ENCODE peak calls at places on chromosomes 12 and 14, in six cellular contexts. P is testis, G is neural progenitor cell, K is right lobe of liver, B is aorta, Y is IMR-90. E is an unnamed sample. For H3K4me1, the result is how much of the 10 kb centered on the place peaks cover.

GRCh38 chr14:68564236-68564825 is 228.5 kb downstream of the ZFP36L1 start:
- DNase-seq in Y (no peak), B (no peak), G (peak), P (no peak), K (no peak), E (no peak)

GRCh38 chr12:112321277-112321676 is 61.0 kb downstream of the HECTD4 start:
- DNase-seq in Y (no peak), G (no peak), K (no peak), B (no peak), P (no peak), E (no peak)

GRCh38 chr12:120224304-120225199 is 23.6 kb upstream of the RPLP0 start:
- DNase-seq in P (peak), G (no peak), K (no peak), B (peak), Y (no peak), E (peak)

GRCh38 chr12:56836317-56836716 is 73.2 kb downstream of the HSD17B6 start:
- DNase-seq in P (no peak), B (no peak), Y (no peak), K (no peak), G (no peak), E (peak)

GRCh38 chr14:69268763-69269162 is 8.8 kb downstream of the GALNT16 start:
- DNase-seq in P (no peak), K (no peak), G (no peak), Y (peak), B (no peak), E (no peak)

GRCh38 chr12:41234672-41235071 is 46.6 kb downstream of the PDZRN4 start:
- DNase-seq in G (no peak), B (no peak), K (no peak), P (no peak), Y (no peak), E (no peak)

GRCh38 chr12:25960176-25960575 is 1.7 kb downstream of the RASSF8 start:
- DNase-seq in Y (peak), B (no peak), G (peak), K (no peak), P (peak), E (peak)

GRCh38 chr12:86249856-86250255 is 6.3 kb downstream of the MGAT4C start:
- DNase-seq in Y (peak), P (no peak), K (no peak), B (no peak), G (no peak), E (no peak)

GRCh38 chr12:104353012-104353981 is 49.8 kb downstream of the EID3 start:
- DNase-seq in Y (no peak), K (no peak), G (no peak), P (no peak), B (no peak), E (no peak)

GRCh38 chr12:64311877-64312276 is 78.7 kb downstream of the C12orf56 start:
- DNase-seq in Y (no peak), G (no peak), B (no peak), K (no peak), P (no peak), E (no peak)

GRCh38 chr14:104549536-104550339 is 29.8 kb upstream of the C14orf180 start:
- DNase-seq in G (no peak), P (no peak), B (no peak), K (no peak), Y (no peak), E (no peak)

GRCh38 chr12:3261782-3262359 is 184.7 kb downstream of the TSPAN9 start:
- DNase-seq in Y (peak), B (no peak), G (no peak), P (no peak), K (peak), E (no peak)

GRCh38 chr12:42759622-42760273 is 170.2 kb upstream of the PRICKLE1 start:
- DNase-seq in B (peak), Y (peak), G (no peak), K (no peak), P (peak), E (peak)

GRCh38 chr14:67557118-67557517 is 24.0 kb downstream of the PLEKHH1 start:
- DNase-seq in G (no peak), P (no peak), K (no peak), Y (peak), B (no peak), E (no peak)

GRCh38 chr14:54472291-54472690 is 16.5 kb downstream of the GMFB start:
- DNase-seq in Y (no peak), P (no peak), K (no peak), B (no peak), G (peak), E (no peak)

GRCh38 chr12:2052861-2053674 is at the start of gene CACNA1C:
- DNase-seq in G (peak), K (peak), Y (peak), P (peak), B (peak), E (peak)

GRCh38 chr14:61564623-61565091 is 130.7 kb upstream of the HIF1A start:
- DNase-seq in K (no peak), B (no peak), Y (peak), G (no peak), P (no peak), E (no peak)

GRCh38 chr12:59834659-59835474 is 239.0 kb downstream of the SLC16A7 start:
- DNase-seq in G (peak), P (no peak), K (no peak), B (no peak), Y (peak), E (no peak)

GRCh38 chr12:126040307-126040706 is 975.1 kb downstream of the AACS start:
- DNase-seq in G (no peak), P (no peak), B (no peak), Y (no peak), K (no peak), E (no peak)

GRCh38 chr12:64451687-64452558 is at the start of gene TBK1:
- DNase-seq in G (peak), B (peak), Y (peak), K (peak), P (peak), E (peak)

GRCh38 chr12:68844788-68845695 is 37.1 kb downstream of the MDM2 start:
- DNase-seq in B (no peak), G (no peak), K (no peak), P (no peak), Y (no peak), E (no peak)

GRCh38 chr12:32047846-32048245 is 58.8 kb upstream of the BICD1 start:
- DNase-seq in Y (no peak), B (no peak), P (no peak), K (no peak), G (no peak), E (no peak)

GRCh38 chr12:5599378-5599777 is 167.5 kb downstream of the NTF3 start:
- DNase-seq in P (no peak), Y (no peak), G (no peak), B (no peak), K (no peak), E (no peak)

GRCh38 chr14:91205449-91205848 is 39.1 kb downstream of the GPR68 start:
- DNase-seq in K (no peak), B (no peak), Y (no peak), G (no peak), P (no peak), E (no peak)

GRCh38 chr12:44286336-44286735 is 450.5 kb downstream of the TMEM117 start:
- DNase-seq in K (no peak), P (no peak), G (no peak), B (no peak), Y (peak), E (no peak)

GRCh38 chr14:33788116-33788515 is 162.8 kb downstream of the EGLN3 start:
- DNase-seq in P (no peak), G (peak), B (no peak), Y (no peak), K (no peak), E (no peak)

GRCh38 chr12:94089891-94090290 is 58.5 kb upstream of the PLXNC1 start:
- DNase-seq in K (no peak), B (no peak), Y (peak), P (no peak), G (no peak), E (no peak)

GRCh38 chr14:61654026-61654425 is 41.3 kb upstream of the HIF1A start:
- DNase-seq in K (no peak), Y (no peak), G (no peak), B (no peak), P (no peak), E (no peak)

GRCh38 chr12:106896603-106897002 is 59.1 kb upstream of the TMEM263 start:
- DNase-seq in P (no peak), G (no peak), Y (no peak), K (no peak), B (no peak), E (no peak)

GRCh38 chr12:124812972-124813371 is 50.7 kb downstream of the SCARB1 start:
- DNase-seq in P (no peak), B (no peak), K (no peak), G (no peak), Y (no peak), E (no peak)

GRCh38 chr14:89160437-89160836 is 256.6 kb downstream of the FOXN3 start:
- DNase-seq in G (no peak), Y (no peak), B (no peak), P (no peak), K (no peak), E (no peak)
- H3K4me1 ChIP-seq in G (under half), Y (under half), B (under half), P (under half), K (under half), E (under half)

GRCh38 chr12:12518464-12518845 is 44.2 kb downstream of the DUSP16 start:
- DNase-seq in G (no peak), Y (no peak), K (no peak), B (no peak), P (no peak), E (no peak)

GRCh38 chr12:12520278-12520677 is 42.4 kb downstream of the DUSP16 start:
- DNase-seq in K (no peak), B (no peak), G (no peak), Y (no peak), P (no peak), E (no peak)

GRCh38 chr12:12519599-12519998 is 43.1 kb downstream of the DUSP16 start:
- DNase-seq in G (no peak), K (no peak), Y (no peak), P (no peak), B (no peak), E (no peak)

GRCh38 chr12:12521044-12521485 is 41.6 kb downstream of the DUSP16 start:
- DNase-seq in B (no peak), G (peak), Y (no peak), P (no peak), K (no peak), E (no peak)

GRCh38 chr12:12518919-12519318 is 43.7 kb downstream of the DUSP16 start:
- DNase-seq in K (no peak), Y (peak), B (no peak), G (no peak), P (no peak), E (no peak)
- H3K4me1 ChIP-seq in K (under half), Y (under half), B (under half), G (under half), P (under half), E (half or more)

DNA sequence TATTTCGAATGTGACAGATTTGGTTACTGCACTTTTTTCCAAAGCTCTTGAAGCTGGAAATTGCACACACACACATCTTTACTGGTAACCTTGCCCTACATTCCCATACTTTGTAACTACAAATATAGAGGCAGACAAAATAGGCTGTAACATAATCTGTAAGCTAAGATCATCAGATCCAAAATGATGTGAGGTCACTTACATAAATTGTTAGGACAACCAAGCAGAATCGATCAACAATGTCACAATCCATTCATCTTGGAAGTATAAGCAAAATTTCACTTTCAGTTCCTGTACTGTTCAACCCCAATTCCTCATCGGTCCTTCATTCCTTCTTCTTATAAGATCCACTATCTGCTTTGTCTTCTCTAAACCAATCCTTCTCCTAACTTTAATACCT is 72.6 kb downstream of the EPS8 start:
- DNase-seq in G (no peak), Y (no peak), K (no peak), P (no peak), B (no peak), E (no peak)
- H3K4me1 ChIP-seq in G (under half), Y (under half), K (under half), P (under half), B (under half), E (half or more)

DNA sequence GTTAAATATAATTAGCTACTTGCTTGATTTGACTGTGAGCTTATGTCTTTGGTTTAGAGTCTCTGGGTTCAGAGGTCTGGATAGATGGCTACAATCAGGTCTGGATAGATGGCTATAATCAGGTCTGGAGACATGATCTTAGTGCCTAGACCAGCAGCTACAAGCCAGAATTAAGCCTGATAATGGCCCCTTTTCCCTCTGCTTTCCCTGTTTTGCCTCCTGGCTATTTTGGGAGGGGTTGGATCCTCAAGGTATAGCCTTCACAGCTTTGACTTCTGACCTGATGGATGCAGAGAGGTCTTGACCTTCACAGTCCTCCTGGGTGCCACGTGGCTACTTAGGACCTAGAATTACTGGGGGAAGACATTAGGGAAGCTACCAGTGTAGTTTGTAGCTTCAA is 877.7 kb downstream of the GALC start:
- DNase-seq in K (no peak), P (no peak), Y (no peak), G (no peak), B (no peak), E (no peak)
- H3K4me1 ChIP-seq in K (under half), P (under half), Y (under half), G (under half), B (under half), E (under half)

DNA sequence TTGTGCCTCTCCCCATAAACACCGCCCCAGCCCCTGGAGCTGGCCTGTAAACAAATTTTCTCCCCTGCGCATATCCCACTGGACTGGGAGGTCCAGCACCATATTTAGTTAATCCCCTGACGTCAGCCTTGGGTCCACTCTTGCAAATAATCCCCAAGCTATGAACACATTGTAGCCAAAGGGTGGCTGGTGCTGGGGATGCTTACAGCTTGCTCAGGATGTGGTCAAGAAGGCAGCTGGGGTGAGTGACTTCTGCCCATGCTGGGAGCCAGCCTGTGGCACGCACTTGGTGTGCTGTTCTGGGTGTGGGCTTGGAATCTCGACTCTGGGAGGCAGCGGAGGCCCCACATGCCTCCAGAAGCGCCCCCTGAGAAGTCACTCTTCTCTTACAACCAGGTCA is 32.1 kb downstream of the CMKLR1 start:
- DNase-seq in K (no peak), G (no peak), Y (peak), B (no peak), P (no peak), E (no peak)
- H3K4me1 ChIP-seq in K (under half), G (under half), Y (under half), B (under half), P (under half), E (half or more)

DNA sequence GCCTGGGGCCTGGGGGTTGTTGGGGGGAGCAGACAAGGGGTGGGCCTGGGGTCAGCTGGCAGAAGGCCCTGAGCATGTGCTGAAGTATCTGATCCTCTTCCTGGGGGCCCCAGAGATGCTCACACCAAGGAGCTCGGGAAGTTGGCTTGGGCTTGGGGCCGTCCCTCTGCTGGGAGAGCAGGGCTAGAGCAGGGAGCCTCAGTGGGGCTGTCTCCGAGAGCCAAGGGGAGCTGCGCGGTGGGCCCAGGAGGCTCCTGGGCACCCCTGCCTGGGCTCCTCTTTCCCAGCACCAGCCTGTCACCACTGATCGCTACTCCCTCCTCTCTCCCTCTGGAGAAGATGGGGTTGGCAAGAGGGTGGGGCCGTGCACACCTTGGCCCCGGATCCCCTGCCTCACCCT is 28.3 kb downstream of the BEGAIN start:
- DNase-seq in Y (no peak), K (no peak), P (no peak), G (no peak), B (no peak), E (no peak)
- H3K4me1 ChIP-seq in Y (under half), K (under half), P (under half), G (under half), B (under half), E (under half)

GRCh38 chr12:53065470-53065869 is 13.7 kb downstream of the SPRYD3 start:
- DNase-seq in Y (no peak), G (no peak), K (no peak), P (peak), B (no peak), E (no peak)

GRCh38 chr12:53066594-53066978 is 12.6 kb downstream of the SPRYD3 start:
- DNase-seq in P (peak), K (no peak), G (no peak), Y (no peak), B (no peak), E (no peak)

GRCh38 chr12:53064613-53065415 is 14.4 kb downstream of the SPRYD3 start:
- DNase-seq in P (peak), G (no peak), B (no peak), K (no peak), Y (no peak), E (no peak)

GRCh38 chr12:53067074-53067992 is 11.9 kb downstream of the SPRYD3 start:
- DNase-seq in P (no peak), Y (no peak), B (no peak), G (no peak), K (no peak), E (no peak)

DNA sequence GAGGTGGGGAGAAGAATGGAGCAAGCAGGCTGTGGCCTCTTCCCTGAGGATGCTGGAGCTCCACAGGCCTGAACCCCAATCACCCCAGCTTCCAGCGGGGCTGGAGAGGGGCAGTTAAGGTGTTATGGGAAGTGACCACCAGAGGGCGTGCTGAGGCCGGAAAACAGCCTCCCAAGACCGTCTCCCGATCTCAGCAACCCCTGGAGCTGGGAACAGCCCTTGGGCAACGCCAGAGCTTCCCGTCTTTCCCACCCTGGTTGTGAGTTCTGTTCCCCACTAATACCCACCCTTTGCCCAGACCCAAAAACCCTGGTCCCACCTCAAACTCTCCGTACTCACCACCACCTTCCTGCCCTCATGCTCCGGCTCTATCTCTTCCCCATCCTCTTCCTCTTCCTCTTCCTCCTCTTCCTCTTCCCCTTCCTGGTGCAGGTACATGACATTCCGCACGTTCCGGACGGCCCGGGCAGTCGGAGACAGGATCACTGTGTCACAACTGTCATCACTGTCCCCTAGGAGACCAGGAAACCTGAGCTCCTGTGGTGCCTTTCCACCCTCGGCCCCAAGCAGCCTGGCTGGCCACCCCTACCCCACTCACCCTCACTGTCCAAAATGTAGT is 13.1 kb downstream of the SPRYD3 start:
- DNase-seq in G (peak), B (peak), Y (peak), P (peak), K (peak), E (peak)
- H3K4me1 ChIP-seq in G (under half), B (under half), Y (under half), P (half or more), K (under half), E (half or more)

GRCh38 chr12:52149182-52149641 is 42.6 kb downstream of the KRT80 start:
- DNase-seq in B (no peak), K (no peak), Y (no peak), G (no peak), P (no peak), E (no peak)

GRCh38 chr12:52148541-52149181 is 43.2 kb downstream of the KRT80 start:
- DNase-seq in P (no peak), G (no peak), K (no peak), B (no peak), Y (no peak), E (no peak)

GRCh38 chr12:52151153-52151858 is 40.5 kb downstream of the KRT80 start:
- DNase-seq in K (no peak), G (no peak), B (no peak), Y (no peak), P (no peak), E (no peak)

GRCh38 chr12:52147983-52148540 is 43.8 kb downstream of the KRT80 start:
- DNase-seq in P (no peak), G (no peak), Y (no peak), B (no peak), K (no peak), E (no peak)

GRCh38 chr12:52149651-52150241 is 42.1 kb downstream of the KRT80 start:
- DNase-seq in G (no peak), P (no peak), B (no peak), Y (no peak), K (no peak), E (no peak)
- H3K4me1 ChIP-seq in G (under half), P (under half), B (under half), Y (under half), K (under half), E (half or more)

GRCh38 chr12:24856541-24856940 is 92.4 kb downstream of the BCAT1 start:
- DNase-seq in B (no peak), P (no peak), Y (no peak), G (no peak), K (no peak), E (no peak)

GRCh38 chr12:24853588-24853987 is 95.3 kb downstream of the BCAT1 start:
- DNase-seq in G (no peak), B (no peak), Y (peak), P (no peak), K (no peak), E (no peak)

GRCh38 chr12:24854017-24854416 is 94.9 kb downstream of the BCAT1 start:
- DNase-seq in K (no peak), P (no peak), Y (no peak), G (no peak), B (no peak), E (no peak)

GRCh38 chr12:24853094-24853493 is 95.8 kb downstream of the BCAT1 start:
- DNase-seq in B (no peak), Y (no peak), K (no peak), G (no peak), P (no peak), E (no peak)

GRCh38 chr12:24854908-24855307 is 94.0 kb downstream of the BCAT1 start:
- DNase-seq in P (no peak), B (no peak), G (no peak), K (no peak), Y (peak), E (no peak)
- H3K4me1 ChIP-seq in P (under half), B (under half), G (under half), K (under half), Y (under half), E (under half)

GRCh38 chr12:84969226-84969625 is 56.6 kb upstream of the SLC6A15 start:
- DNase-seq in G (no peak), B (no peak), P (no peak), Y (no peak), K (no peak), E (no peak)

GRCh38 chr12:84960918-84961317 is 48.3 kb upstream of the SLC6A15 start:
- DNase-seq in P (no peak), G (no peak), B (no peak), Y (no peak), K (no peak), E (no peak)

GRCh38 chr12:84964048-84964447 is 51.4 kb upstream of the SLC6A15 start:
- DNase-seq in K (no peak), P (no peak), B (no peak), G (no peak), Y (no peak), E (no peak)
- H3K4me1 ChIP-seq in K (under half), P (under half), B (under half), G (under half), Y (under half), E (under half)